ENCODE peak calls at places on chromosomes 2 and 18, in eight cellular contexts. X is CD14-positive monocyte, B is AG04450, N is tibial artery, M is progenitor cell of endocrine pancreas, R is cardiac muscle cell, O is HCT116, A is neural crest cell. E is an unnamed sample.

GRCh38 chr2:236026839-236027238 is 141.3 kb downstream of the GBX2 start:
- DNase-seq in N (no peak), A (no peak), X (no peak), M (no peak), R (no peak), B (peak), O (no peak), E (no peak)

GRCh38 chr2:207311316-207312005 is 145.7 kb upstream of the KLF7 start:
- DNase-seq in O (peak), A (no peak), N (peak), R (peak), X (peak), M (no peak), B (peak), E (no peak)

GRCh38 chr2:163207706-163208370 is 369.3 kb upstream of the KCNH7 start:
- DNase-seq in B (no peak), O (no peak), N (no peak), R (no peak), X (no peak), M (no peak), A (no peak), E (no peak)

GRCh38 chr2:54497738-54498680 is 41.9 kb downstream of the SPTBN1 start:
- DNase-seq in B (no peak), N (no peak), A (no peak), O (no peak), R (peak), M (no peak), X (no peak), E (no peak)

GRCh38 chr18:58051765-58052460 is 7.9 kb downstream of the NEDD4L start:
- DNase-seq in O (no peak), N (no peak), X (no peak), B (no peak), M (no peak), A (no peak), R (peak), E (no peak)

GRCh38 chr2:207783514-207783913 is 13.8 kb upstream of the FZD5 start:
- DNase-seq in B (no peak), M (no peak), N (no peak), R (no peak), A (no peak), O (no peak), X (no peak), E (no peak)

GRCh38 chr18:28003451-28003850 is 173.5 kb downstream of the CDH2 start:
- DNase-seq in X (no peak), R (peak), N (no peak), O (no peak), A (no peak), B (peak), M (no peak), E (no peak)

GRCh38 chr2:174485763-174486613 is 841 bp downstream of the GPR155 start:
- DNase-seq in O (no peak), A (no peak), M (no peak), X (no peak), N (no peak), R (peak), B (peak), E (no peak)

GRCh38 chr2:176178807-176179271 is 9.6 kb upstream of the HOXD1 start:
- DNase-seq in B (no peak), A (no peak), N (no peak), R (no peak), M (no peak), O (no peak), X (no peak), E (no peak)

GRCh38 chr2:237864030-237864931 is 4.9 kb downstream of the RAMP1 start:
- DNase-seq in B (no peak), A (no peak), X (no peak), O (no peak), M (no peak), N (no peak), R (no peak), E (no peak)

GRCh38 chr18:73597832-73598615 is 549.6 kb downstream of the FBXO15 start:
- DNase-seq in X (no peak), M (no peak), O (no peak), A (no peak), R (no peak), B (no peak), N (no peak), E (no peak)

GRCh38 chr2:238389985-238390682 is 36.6 kb upstream of the ASB1 start:
- DNase-seq in R (no peak), X (no peak), M (no peak), A (no peak), O (no peak), B (no peak), N (no peak), E (no peak)

GRCh38 chr2:38671303-38671702 is 5.4 kb downstream of the GALM start:
- DNase-seq in N (no peak), R (no peak), B (no peak), A (no peak), X (no peak), M (no peak), O (no peak), E (no peak)

GRCh38 chr18:48321586-48321985 is 87.6 kb downstream of the ZBTB7C start:
- DNase-seq in B (no peak), R (no peak), M (no peak), O (no peak), A (no peak), N (no peak), X (no peak), E (no peak)

GRCh38 chr2:228401065-228401912 is 219.8 kb upstream of the SPHKAP start:
- DNase-seq in O (no peak), B (no peak), M (no peak), A (no peak), N (no peak), R (no peak), X (no peak), E (no peak)

GRCh38 chr2:149611100-149611820 is 23.7 kb upstream of the MMADHC start:
- DNase-seq in M (no peak), R (no peak), O (no peak), B (no peak), N (no peak), A (no peak), X (no peak), E (no peak)

GRCh38 chr2:154507186-154507585 is 191.3 kb upstream of the KCNJ3 start:
- DNase-seq in A (no peak), M (no peak), N (no peak), B (no peak), O (peak), X (no peak), R (no peak), E (no peak)

GRCh38 chr2:112093216-112093615 is 38.1 kb downstream of the TMEM87B start:
- DNase-seq in A (no peak), B (no peak), N (no peak), M (no peak), R (no peak), O (no peak), X (no peak), E (no peak)

GRCh38 chr2:139872032-139872431 is 1091.8 kb upstream of the NXPH2 start:
- DNase-seq in M (no peak), O (no peak), B (no peak), R (no peak), A (no peak), X (no peak), N (no peak), E (no peak)

GRCh38 chr2:43313642-43314017 is 87.2 kb upstream of the ZFP36L2 start:
- DNase-seq in B (no peak), A (no peak), N (no peak), M (no peak), O (no peak), X (no peak), R (no peak), E (no peak)
- TF ChIP-seq CTCF in B (no peak), A (no peak), N (no peak), M (no peak), O (no peak), X (no peak), R (no peak), E (no peak)

DNA sequence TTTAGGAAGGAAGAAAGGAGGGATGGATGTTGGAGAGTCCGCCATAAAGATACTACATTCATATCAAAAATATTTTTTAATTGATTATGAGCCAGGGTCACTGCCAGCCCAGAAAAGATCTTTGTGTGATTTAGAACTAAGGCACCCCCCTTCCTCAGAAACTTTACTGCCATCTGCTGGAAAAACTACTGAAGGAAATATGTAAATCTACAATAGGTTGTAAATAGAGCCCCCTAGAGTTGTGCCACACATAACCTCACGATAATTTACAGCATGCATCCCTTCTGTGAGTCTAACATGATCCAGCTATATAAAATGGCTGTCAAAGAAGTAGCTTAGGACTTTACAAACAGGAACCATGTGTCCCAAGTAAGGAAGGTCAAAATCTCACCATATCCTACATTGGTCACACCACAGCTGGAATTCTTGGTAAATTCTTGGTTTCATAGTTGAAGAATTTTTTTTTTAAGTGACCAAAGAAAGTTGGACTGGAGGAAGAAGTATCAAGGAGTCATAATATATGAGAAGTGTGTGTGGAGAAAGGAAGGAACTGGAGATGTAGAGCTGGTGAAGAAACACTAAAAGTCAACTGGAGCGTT is 152.5 kb downstream of the CYP26B1 start:
- DNase-seq in A (no peak), B (no peak), O (peak), X (no peak), N (no peak), R (peak), M (no peak), E (no peak)
- TF ChIP-seq CTCF in A (peak), B (peak), O (peak), X (peak), N (peak), R (peak), M (no peak), E (peak)

GRCh38 chr2:185583058-185583816 is 155.4 kb upstream of the FSIP2 start:
- DNase-seq in M (no peak), B (no peak), A (no peak), R (no peak), O (peak), X (no peak), N (no peak), E (no peak)
- TF ChIP-seq CTCF in M (no peak), B (no peak), A (no peak), R (no peak), O (no peak), X (no peak), N (no peak), E (no peak)

DNA sequence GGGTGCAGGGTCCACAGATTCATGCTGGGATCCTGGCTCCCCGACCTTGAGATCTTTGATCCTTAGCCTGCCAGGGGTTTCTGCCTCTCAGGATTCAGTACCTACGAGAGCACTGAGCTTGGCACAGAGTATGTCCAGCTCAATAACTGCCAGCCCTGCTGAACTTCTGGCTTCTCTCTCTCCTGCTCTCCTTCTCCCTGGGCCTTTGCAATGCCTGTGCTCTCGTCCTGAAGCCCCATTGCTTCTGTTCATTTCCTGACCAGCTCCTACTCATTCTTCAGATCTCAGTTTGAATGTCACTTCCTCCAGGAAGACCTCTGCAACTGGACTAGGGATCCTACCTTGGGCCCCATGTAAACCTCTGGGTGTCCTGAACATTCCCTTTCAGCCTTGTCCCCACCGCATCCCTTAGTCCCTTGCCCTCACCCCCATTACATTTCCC is 113.8 kb upstream of the HAAO start:
- DNase-seq in M (no peak), O (no peak), A (no peak), R (no peak), B (no peak), X (no peak), N (no peak), E (no peak)
- TF ChIP-seq CTCF in M (no peak), O (no peak), A (no peak), R (no peak), B (no peak), X (no peak), N (no peak), E (no peak)

GRCh38 chr18:12394428-12394827 is 13.3 kb upstream of the PRELID3A start:
- DNase-seq in M (no peak), O (no peak), R (no peak), X (no peak), N (no peak), A (no peak), B (no peak), E (no peak)
- TF ChIP-seq CTCF in M (no peak), O (peak), R (peak), X (peak), N (no peak), A (peak), B (peak), E (peak)

DNA sequence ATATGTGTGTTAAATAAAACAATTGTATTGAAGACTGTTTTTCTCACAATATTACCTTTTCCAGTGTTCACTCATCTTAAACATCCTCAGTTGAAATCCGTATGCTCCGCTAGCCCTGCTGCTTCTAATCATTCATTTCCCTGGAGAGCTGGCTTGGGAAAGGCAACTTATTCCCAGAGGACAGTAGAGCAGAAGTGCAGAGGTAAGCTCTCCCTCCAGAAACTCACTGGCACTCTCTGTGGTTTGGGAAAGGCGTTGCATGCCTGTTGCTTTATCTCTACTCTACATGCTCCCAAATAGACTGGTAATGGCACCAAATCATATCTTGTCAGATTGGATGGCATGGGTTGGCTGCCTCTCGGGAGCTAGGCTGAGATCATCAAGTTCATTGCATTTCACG is 117.1 kb upstream of the BOD1L2 start:
- DNase-seq in B (no peak), R (peak), O (no peak), X (no peak), M (no peak), N (no peak), A (no peak), E (no peak)
- TF ChIP-seq CTCF in B (peak), R (no peak), O (no peak), X (no peak), M (no peak), N (no peak), A (no peak), E (peak)

DNA sequence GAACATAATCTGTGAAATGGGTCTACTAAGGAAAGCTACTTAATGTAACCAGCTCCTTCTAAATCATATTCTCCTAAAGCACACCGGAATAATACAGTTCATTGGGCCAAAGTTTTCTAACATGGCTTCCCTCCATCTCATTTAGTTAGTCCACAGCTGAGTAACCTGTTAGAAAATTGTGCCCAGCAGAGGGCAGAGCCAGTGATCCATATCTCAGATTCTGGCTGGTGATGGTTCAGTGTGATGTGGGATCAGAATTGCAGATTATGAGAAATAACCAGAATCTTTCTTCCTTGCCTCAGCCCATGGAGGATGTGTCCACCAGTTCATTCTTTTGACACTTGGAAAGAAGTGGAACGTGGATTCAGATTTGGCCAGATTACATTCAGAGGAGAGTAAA is 9.4 kb upstream of the CTLA4 start:
- DNase-seq in R (no peak), B (no peak), A (no peak), O (peak), X (no peak), M (no peak), N (no peak), E (no peak)
- TF ChIP-seq CTCF in R (no peak), B (no peak), A (no peak), O (no peak), X (peak), M (no peak), N (no peak), E (peak)

GRCh38 chr2:33056170-33056569 is 109.4 kb downstream of the LTBP1 start:
- DNase-seq in A (no peak), R (no peak), M (no peak), B (no peak), X (no peak), N (no peak), O (no peak), E (no peak)

GRCh38 chr2:33047939-33048338 is 101.2 kb downstream of the LTBP1 start:
- DNase-seq in A (no peak), N (no peak), X (no peak), B (no peak), R (no peak), O (no peak), M (no peak), E (no peak)

GRCh38 chr2:33051586-33052385 is 105.0 kb downstream of the LTBP1 start:
- DNase-seq in B (no peak), N (peak), A (no peak), R (peak), O (no peak), M (no peak), X (no peak), E (no peak)
- TF ChIP-seq CTCF in B (no peak), N (no peak), A (no peak), R (no peak), O (no peak), M (no peak), X (no peak), E (no peak)

GRCh38 chr18:10558243-10558966 is 32.6 kb downstream of the NAPG start:
- DNase-seq in O (no peak), M (no peak), N (no peak), A (no peak), X (no peak), R (no peak), B (no peak), E (no peak)

GRCh38 chr18:10559566-10560456 is 34.0 kb downstream of the NAPG start:
- DNase-seq in X (no peak), R (no peak), N (no peak), A (no peak), O (no peak), B (no peak), M (no peak), E (no peak)

GRCh38 chr18:10558967-10559298 is 33.1 kb downstream of the NAPG start:
- DNase-seq in R (no peak), A (no peak), O (no peak), M (no peak), N (no peak), B (no peak), X (no peak), E (no peak)

GRCh38 chr18:10560457-10561045 is 34.7 kb downstream of the NAPG start:
- DNase-seq in B (peak), X (peak), A (peak), N (peak), M (peak), R (peak), O (peak), E (no peak)

DNA sequence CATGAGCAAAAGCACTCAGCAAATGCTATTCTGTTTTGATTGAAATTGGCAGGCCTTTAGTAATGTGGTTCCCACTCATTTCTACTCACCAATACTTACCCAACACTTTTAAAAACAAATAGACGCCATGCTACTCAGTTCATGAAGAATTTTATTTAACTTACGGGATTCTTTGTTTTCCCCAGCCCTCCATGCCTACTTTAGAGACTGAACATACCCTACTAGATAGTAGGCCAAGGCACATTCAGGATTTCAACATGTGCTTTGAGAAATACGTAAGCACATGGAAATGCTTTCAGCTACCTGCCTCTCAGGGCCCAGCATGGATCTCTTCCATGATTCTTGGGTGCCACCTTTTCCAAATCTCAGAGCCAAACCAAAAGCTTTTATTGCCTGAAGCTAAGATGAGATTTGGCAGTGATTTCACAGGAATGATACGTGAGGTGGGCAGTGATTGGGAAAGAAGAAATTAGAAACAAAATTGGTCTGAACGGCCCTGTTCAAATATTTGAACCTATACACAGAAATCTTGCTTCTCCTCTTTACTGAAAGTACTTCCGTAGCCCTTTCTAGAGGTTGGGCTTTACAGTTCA is 31.4 kb downstream of the NAPG start:
- DNase-seq in R (no peak), A (no peak), M (no peak), X (no peak), B (no peak), O (no peak), N (no peak), E (no peak)
- TF ChIP-seq CTCF in R (no peak), A (no peak), M (no peak), X (no peak), B (no peak), O (no peak), N (no peak), E (no peak)

DNA sequence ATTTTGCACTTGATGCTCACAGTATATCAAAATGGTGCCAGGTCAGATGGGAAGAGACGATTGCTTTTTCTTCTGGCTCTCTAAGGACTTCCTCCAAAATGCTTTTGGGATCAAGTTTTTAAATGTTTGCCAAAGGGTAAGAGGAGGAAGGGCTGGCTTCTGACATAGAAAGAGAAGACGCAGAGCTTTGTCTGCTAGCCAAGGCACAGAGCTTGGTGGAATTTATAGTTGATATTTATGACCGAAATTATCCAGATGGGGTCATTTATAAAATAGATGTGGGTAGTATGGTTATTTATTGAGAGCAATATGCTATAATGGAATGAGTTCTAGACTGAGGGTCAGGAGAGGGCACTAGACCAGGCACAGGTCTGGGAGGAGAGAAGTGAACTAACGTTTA is 193.3 kb downstream of the FSHR start:
- DNase-seq in R (no peak), X (no peak), A (no peak), M (no peak), B (no peak), N (no peak), O (no peak), E (no peak)
- TF ChIP-seq CTCF in R (no peak), X (no peak), A (no peak), M (no peak), B (no peak), N (no peak), O (no peak), E (no peak)

E was measured in chondrocyte.